ENCODE peak calls at places on chromosomes 12 and 14, in nine cellular contexts. W is esophagus squamous epithelium; A is effector memory CD4-positive, alpha-beta T cell; L is A673; M is A549; O is stomach; Y is fibroblast of lung; B is SJSA1; N is IMR-90. G is an unnamed sample. For H3K4me1, the result is how much of the 10 kb centered on the place peaks cover.

GRCh38 chr12:102765736-102766135 is 151.3 kb downstream of the PAH start:
- DNase-seq in W (no peak), N (no peak), Y (peak), L (peak), O (no peak), B (no peak), A (no peak), M (no peak), G (no peak)

GRCh38 chr14:54947230-54947629 is 44.6 kb upstream of the GCH1 start:
- DNase-seq in N (no peak), Y (no peak), A (no peak), L (no peak), O (no peak), W (no peak), M (no peak), B (no peak), G (peak)

GRCh38 chr12:130431176-130431575 is 93.5 kb downstream of the PIWIL1 start:
- DNase-seq in M (no peak), W (no peak), O (no peak), N (no peak), L (no peak), B (no peak), A (no peak), Y (no peak), G (no peak)

GRCh38 chr12:53974084-53975018 is at the start of gene HOTAIR:
- DNase-seq in O (no peak), B (peak), N (no peak), W (no peak), Y (no peak), M (peak), L (peak), A (no peak), G (no peak)

GRCh38 chr14:34676516-34677211 is 37.7 kb downstream of the CFL2 start:
- DNase-seq in L (no peak), O (no peak), N (no peak), W (no peak), B (no peak), Y (no peak), M (no peak), A (no peak), G (no peak)

GRCh38 chr12:67661311-67662011 is 12.9 kb downstream of the DYRK2 start:
- DNase-seq in O (no peak), Y (peak), M (no peak), B (no peak), N (peak), L (peak), A (no peak), W (no peak), G (no peak)

GRCh38 chr12:46675736-46676135 is 150.1 kb downstream of the SLC38A4 start:
- DNase-seq in L (peak), M (no peak), B (no peak), A (no peak), Y (peak), W (no peak), O (no peak), N (peak), G (peak)

GRCh38 chr12:107570721-107571120 is 114.9 kb upstream of the PWP1 start:
- DNase-seq in B (peak), Y (peak), O (no peak), A (no peak), M (no peak), N (peak), W (no peak), L (peak), G (no peak)

GRCh38 chr12:52231305-52232232 is 1.5 kb upstream of the KRT7 start:
- DNase-seq in W (no peak), A (no peak), L (no peak), N (no peak), B (no peak), Y (no peak), O (no peak), M (no peak), G (no peak)

DNA sequence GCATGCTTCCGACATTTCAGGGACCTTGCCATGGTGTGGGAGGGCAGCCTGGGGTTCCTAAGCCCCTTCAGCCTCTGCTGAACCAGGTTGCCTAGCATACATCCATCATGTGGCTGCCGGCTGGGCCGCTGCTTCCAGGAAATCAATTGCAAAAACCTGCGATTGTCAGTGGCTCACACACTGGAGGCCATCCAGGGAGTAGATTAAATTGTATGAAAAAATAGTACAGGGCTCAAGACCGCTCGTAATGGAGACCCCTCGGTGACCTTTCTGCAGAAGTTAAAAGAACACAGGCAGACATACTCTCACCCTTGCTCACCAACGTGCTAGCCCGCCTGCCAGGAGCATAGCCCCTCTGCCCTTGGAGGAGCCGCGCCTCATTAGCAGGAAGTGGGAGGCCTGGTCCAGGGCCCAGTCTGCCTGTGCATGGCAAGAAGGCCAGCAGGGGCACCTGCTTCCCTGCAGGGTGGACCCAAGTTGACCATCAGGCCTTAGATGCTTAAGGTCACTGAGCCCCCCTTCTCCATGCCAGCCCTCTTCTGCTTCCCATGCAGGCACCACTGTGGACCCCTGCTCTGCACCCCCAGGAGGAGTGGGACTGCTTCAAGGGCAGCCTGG is 31.4 kb upstream of the CIPC start:
- DNase-seq in A (no peak), M (no peak), B (no peak), W (no peak), Y (no peak), O (no peak), L (no peak), N (no peak), G (no peak)
- H3K27ac ChIP-seq in A (no peak), M (peak), B (no peak), W (no peak), Y (no peak), O (no peak), L (no peak), N (no peak), G (no peak)

DNA sequence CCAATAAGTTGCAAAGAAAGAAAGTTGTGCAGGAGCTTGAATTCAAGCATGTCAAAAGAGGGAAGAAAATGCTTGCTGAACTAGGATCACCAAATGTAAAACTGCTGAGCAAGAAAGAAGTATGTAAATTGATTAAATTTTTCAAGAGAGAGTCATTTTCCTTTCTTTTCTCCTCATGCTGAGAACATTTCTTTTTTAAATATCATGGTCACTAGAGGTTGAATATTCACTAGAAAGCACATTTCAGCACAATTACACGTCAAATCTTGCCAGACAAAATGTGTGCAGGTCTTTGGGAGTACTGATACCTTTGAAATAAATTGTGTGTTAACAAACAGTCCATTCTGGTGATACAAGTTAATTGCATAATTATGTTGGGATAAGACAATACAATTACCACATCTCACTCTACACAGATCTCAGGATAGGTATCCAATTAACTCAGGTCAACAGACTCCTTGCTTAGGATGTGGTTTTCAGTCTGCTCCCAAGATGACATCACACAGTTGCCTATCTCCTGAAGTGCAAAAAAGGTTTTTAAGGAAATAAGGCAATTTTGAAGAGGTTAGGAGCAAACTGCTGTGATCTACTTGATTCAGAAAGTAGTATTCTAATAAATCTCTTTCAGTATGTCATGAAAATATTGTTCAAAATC is 862.2 kb downstream of the RPS29 start:
- DNase-seq in A (no peak), B (no peak), Y (peak), M (no peak), O (no peak), N (peak), W (no peak), L (no peak), G (no peak)
- H3K4me3 ChIP-seq in A (no peak), B (no peak), Y (no peak), M (no peak), O (no peak), N (no peak), W (no peak), L (no peak), G (no peak)

DNA sequence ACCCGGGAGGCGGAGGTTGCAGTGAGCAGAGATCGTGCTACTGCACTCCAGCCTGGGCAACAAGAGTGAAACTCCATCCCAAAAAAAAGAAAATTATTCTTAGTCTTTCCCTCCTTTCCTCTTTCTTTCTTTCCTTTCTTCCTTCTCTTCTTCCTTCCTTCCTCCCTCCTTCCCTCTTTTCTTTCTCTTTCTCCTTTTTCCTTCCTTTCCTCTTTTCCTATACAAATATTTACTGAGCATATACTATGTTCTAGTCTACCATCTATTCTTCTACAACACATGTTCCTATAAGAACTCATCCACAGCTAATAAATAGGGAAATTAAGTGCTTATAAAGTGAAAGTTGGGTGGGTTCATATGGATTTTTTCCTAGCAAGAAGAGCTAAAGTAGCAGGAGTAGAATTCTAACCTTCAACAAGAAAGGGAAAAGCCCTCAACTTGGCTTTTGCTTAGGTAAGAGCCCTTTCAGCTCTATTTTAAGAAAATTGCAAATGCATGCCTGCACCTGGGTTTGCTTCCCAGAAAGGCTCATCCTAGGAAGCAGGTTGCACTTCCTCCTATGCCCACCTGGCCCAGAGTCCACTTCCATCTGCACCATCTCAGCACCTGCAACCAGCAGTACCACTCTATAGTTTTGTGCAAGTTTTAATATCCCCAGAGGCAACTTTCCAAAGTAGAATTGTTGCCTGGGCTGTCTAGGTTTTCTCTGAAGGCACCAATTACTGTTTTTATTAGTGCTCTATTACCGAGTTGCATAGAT is 122.0 kb upstream of the CCND2 start:
- DNase-seq in N (no peak), A (no peak), M (no peak), O (no peak), B (no peak), Y (no peak), W (no peak), L (no peak), G (no peak)
- H3K4me1 ChIP-seq in N (under half), A (under half), M (under half), O (under half), B (under half), Y (under half), W (under half), L (under half), G (half or more)

DNA sequence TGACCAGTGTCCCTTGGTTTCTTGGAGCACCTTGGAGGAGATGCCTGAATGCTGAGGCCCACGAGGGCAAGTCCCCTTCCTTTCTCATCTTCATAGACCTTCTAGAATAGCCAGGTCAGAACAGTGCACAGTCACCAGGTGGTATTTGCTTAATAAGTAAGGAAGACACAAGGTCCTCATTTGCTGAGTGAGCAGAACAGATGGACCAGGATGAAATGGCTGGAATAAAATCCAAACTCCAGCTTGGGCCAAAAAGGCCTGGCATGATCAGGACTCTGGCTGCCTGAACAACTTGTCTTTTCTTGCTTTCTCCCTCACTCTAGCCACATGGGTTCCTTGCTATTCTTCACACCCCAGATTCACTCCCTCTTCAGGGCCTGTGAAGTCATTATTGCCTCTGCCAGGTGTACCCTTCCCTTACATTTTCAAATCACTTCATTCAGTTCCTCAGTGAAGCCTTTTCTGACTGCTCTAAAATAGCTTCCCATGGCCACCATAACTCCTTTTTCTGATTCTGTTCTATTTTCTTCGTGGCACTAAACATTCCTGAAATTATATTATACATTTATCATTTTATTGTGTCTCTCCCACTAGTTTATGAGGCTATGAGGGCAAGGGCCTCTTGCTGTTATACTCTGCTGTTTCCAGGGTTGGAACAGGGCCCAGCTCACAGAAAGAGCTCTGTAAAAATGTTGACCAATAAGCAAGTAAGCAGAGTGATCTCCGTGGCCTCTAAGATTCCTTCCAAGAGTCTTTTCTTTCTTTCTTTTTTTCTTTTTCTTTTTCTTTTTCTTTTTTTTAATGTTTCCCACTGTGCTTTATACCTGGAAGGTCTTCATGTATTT is 150.8 kb downstream of the TTC8 start:
- DNase-seq in W (no peak), O (no peak), N (no peak), L (no peak), A (no peak), Y (no peak), M (no peak), B (no peak), G (no peak)
- H3K27ac ChIP-seq in W (no peak), O (no peak), N (no peak), L (no peak), A (no peak), Y (no peak), M (no peak), B (no peak), G (no peak)

GRCh38 chr14:50804181-50804721 is 26.7 kb downstream of the NIN start:
- DNase-seq in W (no peak), O (no peak), N (peak), M (no peak), Y (peak), B (no peak), A (no peak), L (no peak), G (no peak)
- H3K4me3 ChIP-seq in W (no peak), O (no peak), N (no peak), M (no peak), Y (no peak), B (no peak), A (no peak), L (no peak), G (no peak)

DNA sequence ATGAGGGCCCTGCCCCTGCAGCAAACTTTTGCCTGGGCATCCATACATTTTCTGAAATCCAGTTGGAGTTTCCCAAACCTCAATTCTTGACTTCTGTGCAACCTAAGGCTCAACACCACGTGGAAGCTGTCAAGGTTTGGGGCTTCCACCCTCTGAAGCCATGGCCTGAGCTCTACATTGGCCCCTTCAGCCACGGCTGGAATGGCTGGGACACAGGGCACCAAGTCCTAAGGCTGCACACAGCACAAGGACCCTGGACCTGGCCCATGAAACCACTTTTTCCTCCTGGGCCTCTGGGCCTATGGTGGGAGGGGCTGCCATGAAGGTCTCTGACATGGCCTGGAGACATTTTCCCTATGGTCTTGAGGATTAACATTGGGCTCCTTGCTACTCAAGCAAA is 266.3 kb downstream of the LRIG3 start:
- DNase-seq in M (no peak), Y (no peak), L (no peak), O (no peak), W (no peak), B (no peak), A (no peak), N (no peak), G (no peak)
- H3K4me1 ChIP-seq in M (under half), Y (under half), L (under half), O (under half), W (under half), B (under half), A (under half), N (under half), G (under half)

DNA sequence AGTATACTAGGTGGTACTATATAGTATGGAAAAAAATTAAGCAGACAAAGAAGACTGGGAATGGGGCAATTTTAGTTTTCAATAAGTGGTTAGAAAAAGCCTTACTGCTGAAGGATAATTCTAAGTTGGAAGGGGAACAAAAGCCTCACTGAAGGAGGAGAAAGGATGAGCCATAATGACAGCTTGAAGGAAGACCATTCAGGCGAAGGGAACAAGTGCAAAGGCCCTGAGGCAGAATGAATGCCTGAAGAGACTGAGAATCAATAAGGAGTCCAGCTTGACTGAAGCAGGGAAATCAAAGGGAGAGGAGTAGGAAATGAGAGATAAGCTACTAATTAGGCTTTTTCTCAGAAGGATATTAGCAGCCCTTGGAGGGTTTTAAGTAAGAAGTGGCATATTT is 28.5 kb downstream of the PPP1R13B start:
- DNase-seq in O (no peak), N (no peak), A (no peak), M (no peak), W (no peak), L (no peak), B (no peak), Y (no peak), G (no peak)
- H3K27ac ChIP-seq in O (no peak), N (no peak), A (no peak), M (no peak), W (no peak), L (no peak), B (no peak), Y (no peak), G (no peak)

GRCh38 chr14:59321184-59321952 is 132.9 kb downstream of the DAAM1 start:
- DNase-seq in L (no peak), B (no peak), A (no peak), M (no peak), O (no peak), Y (peak), N (peak), W (no peak), G (no peak)
- H3K4me3 ChIP-seq in L (no peak), B (no peak), A (no peak), M (no peak), O (no peak), Y (no peak), N (no peak), W (peak), G (no peak)

G was measured in CD4-positive, alpha-beta memory T cell.